ENCODE peak calls at places on chromosomes 1 and 21, in nine cellular contexts. One of them, this sample, is unnamed.

GRCh38 chr1:155910621-155911121 is 478 bp downstream of the RIT1 start:
- DNase-seq in suprapubic skin: no peak
- DNase-seq in osteoblast: peak; percentile 79
- DNase-seq in HCT116: no peak
- DNase-seq in heart left ventricle: peak; percentile 16
- DNase-seq in kidney epithelial cell: no peak
- DNase-seq in brain microvascular endothelial cell: peak; percentile 24
- DNase-seq in IMR-90: peak; percentile 42
- DNase-seq in CD8-positive, alpha-beta T cell: no peak
- DNase-seq in this sample: no peak

GRCh38 chr1:159949123-159949522 is 3.7 kb upstream of the IGSF9 start:
- DNase-seq in suprapubic skin: peak; percentile 60
- DNase-seq in osteoblast: no peak
- DNase-seq in HCT116: no peak
- DNase-seq in heart left ventricle: no peak
- DNase-seq in kidney epithelial cell: no peak
- DNase-seq in brain microvascular endothelial cell: no peak
- DNase-seq in IMR-90: no peak
- DNase-seq in CD8-positive, alpha-beta T cell: no peak
- DNase-seq in this sample: no peak

GRCh38 chr1:54324031-54324654 is 82.1 kb downstream of the SSBP3 start:
- DNase-seq in suprapubic skin: no peak
- DNase-seq in osteoblast: no peak
- DNase-seq in HCT116: no peak
- DNase-seq in heart left ventricle: no peak
- DNase-seq in kidney epithelial cell: no peak
- DNase-seq in brain microvascular endothelial cell: no peak
- DNase-seq in IMR-90: peak; percentile 19
- DNase-seq in CD8-positive, alpha-beta T cell: no peak
- DNase-seq in this sample: no peak

GRCh38 chr1:182299728-182300581 is 91.6 kb downstream of the GLUL start:
- DNase-seq in suprapubic skin: peak; percentile 79
- DNase-seq in osteoblast: no peak
- DNase-seq in HCT116: no peak
- DNase-seq in heart left ventricle: peak; percentile 48
- DNase-seq in kidney epithelial cell: no peak
- DNase-seq in brain microvascular endothelial cell: no peak
- DNase-seq in IMR-90: no peak
- DNase-seq in CD8-positive, alpha-beta T cell: no peak
- DNase-seq in this sample: peak; percentile 64

GRCh38 chr1:231171623-231172197 is 9.9 kb downstream of the TRIM67 start:
- DNase-seq in suprapubic skin: no peak
- DNase-seq in osteoblast: no peak
- DNase-seq in HCT116: no peak
- DNase-seq in heart left ventricle: no peak
- DNase-seq in kidney epithelial cell: no peak
- DNase-seq in brain microvascular endothelial cell: no peak
- DNase-seq in IMR-90: no peak
- DNase-seq in CD8-positive, alpha-beta T cell: no peak
- DNase-seq in this sample: no peak

GRCh38 chr21:38179504-38179900 is 77.3 kb upstream of the KCNJ15 start:
- DNase-seq in suprapubic skin: no peak
- DNase-seq in osteoblast: no peak
- DNase-seq in HCT116: no peak
- DNase-seq in heart left ventricle: no peak
- DNase-seq in kidney epithelial cell: no peak
- DNase-seq in brain microvascular endothelial cell: no peak
- DNase-seq in IMR-90: peak; percentile 16
- DNase-seq in CD8-positive, alpha-beta T cell: no peak
- DNase-seq in this sample: no peak

GRCh38 chr1:41844255-41844654 is 74.5 kb downstream of the HIVEP3 start:
- DNase-seq in suprapubic skin: no peak
- DNase-seq in osteoblast: no peak
- DNase-seq in HCT116: no peak
- DNase-seq in heart left ventricle: no peak
- DNase-seq in kidney epithelial cell: no peak
- DNase-seq in brain microvascular endothelial cell: no peak
- DNase-seq in IMR-90: no peak
- DNase-seq in CD8-positive, alpha-beta T cell: no peak
- DNase-seq in this sample: no peak

GRCh38 chr1:46180082-46180616 is 3.9 kb upstream of the P3R3URF start:
- DNase-seq in suprapubic skin: no peak
- DNase-seq in osteoblast: no peak
- DNase-seq in HCT116: peak; percentile 41
- DNase-seq in heart left ventricle: no peak
- DNase-seq in kidney epithelial cell: no peak
- DNase-seq in brain microvascular endothelial cell: no peak
- DNase-seq in IMR-90: no peak
- DNase-seq in CD8-positive, alpha-beta T cell: no peak
- DNase-seq in this sample: peak; percentile 44

GRCh38 chr1:72848997-72849396 is 566.7 kb upstream of the NEGR1 start:
- DNase-seq in suprapubic skin: no peak
- DNase-seq in osteoblast: no peak
- DNase-seq in HCT116: no peak
- DNase-seq in heart left ventricle: no peak
- DNase-seq in kidney epithelial cell: no peak
- DNase-seq in brain microvascular endothelial cell: no peak
- DNase-seq in IMR-90: no peak
- DNase-seq in CD8-positive, alpha-beta T cell: no peak
- DNase-seq in this sample: no peak

GRCh38 chr1:100627936-100628335 is 90.0 kb downstream of the GPR88 start:
- DNase-seq in suprapubic skin: no peak
- DNase-seq in osteoblast: no peak
- DNase-seq in HCT116: no peak
- DNase-seq in heart left ventricle: no peak
- DNase-seq in kidney epithelial cell: no peak
- DNase-seq in brain microvascular endothelial cell: no peak
- DNase-seq in IMR-90: peak; percentile 34
- DNase-seq in CD8-positive, alpha-beta T cell: no peak
- DNase-seq in this sample: no peak

GRCh38 chr1:100628631-100629081 is 90.7 kb downstream of the GPR88 start:
- DNase-seq in suprapubic skin: no peak
- DNase-seq in osteoblast: peak; percentile 13
- DNase-seq in HCT116: no peak
- DNase-seq in heart left ventricle: no peak
- DNase-seq in kidney epithelial cell: no peak
- DNase-seq in brain microvascular endothelial cell: no peak
- DNase-seq in IMR-90: peak; percentile 14
- DNase-seq in CD8-positive, alpha-beta T cell: no peak
- DNase-seq in this sample: no peak

GRCh38 chr1:100629391-100629790 is 90.2 kb upstream of the VCAM1 start:
- DNase-seq in suprapubic skin: no peak
- DNase-seq in osteoblast: no peak
- DNase-seq in HCT116: no peak
- DNase-seq in heart left ventricle: no peak
- DNase-seq in kidney epithelial cell: no peak
- DNase-seq in brain microvascular endothelial cell: no peak
- DNase-seq in IMR-90: no peak
- DNase-seq in CD8-positive, alpha-beta T cell: no peak
- DNase-seq in this sample: no peak

GRCh38 chr1:100627018-100627716 is 89.2 kb downstream of the GPR88 start:
- DNase-seq in suprapubic skin: no peak
- DNase-seq in osteoblast: no peak
- DNase-seq in HCT116: no peak
- DNase-seq in heart left ventricle: no peak
- DNase-seq in kidney epithelial cell: no peak
- DNase-seq in brain microvascular endothelial cell: peak; percentile 73
- DNase-seq in IMR-90: peak; percentile 86
- DNase-seq in CD8-positive, alpha-beta T cell: no peak
- DNase-seq in this sample: no peak

DNA sequence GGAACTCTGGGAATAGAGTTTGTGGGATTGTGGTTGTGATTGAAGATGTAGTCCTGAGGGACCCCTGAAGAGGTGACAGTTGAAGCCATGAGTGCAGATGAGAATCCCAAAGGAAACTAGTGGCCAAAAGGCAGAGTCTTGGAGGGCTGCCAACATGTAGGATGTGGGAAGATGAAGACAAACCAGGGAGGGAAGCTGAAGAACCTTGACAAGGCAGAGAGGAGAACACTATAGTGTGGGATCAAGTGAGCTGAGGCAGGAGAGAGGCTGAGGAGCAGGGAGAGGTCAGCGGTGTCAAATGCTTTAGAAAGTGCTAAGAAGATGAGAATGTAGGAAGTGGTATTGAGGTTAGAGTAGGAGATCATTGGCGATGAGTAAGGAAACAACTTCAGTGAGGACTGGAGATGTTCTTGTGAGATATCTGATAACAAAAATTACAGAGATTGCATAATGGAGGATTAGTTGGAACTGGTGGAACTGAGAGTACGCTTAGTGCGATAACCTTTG is 88.5 kb upstream of the VCAM1 start:
- DNase-seq in suprapubic skin: no peak
- DNase-seq in osteoblast: peak; percentile 88
- DNase-seq in HCT116: no peak
- DNase-seq in heart left ventricle: peak; percentile 28
- DNase-seq in kidney epithelial cell: peak; percentile 79
- DNase-seq in brain microvascular endothelial cell: peak; percentile 98
- DNase-seq in IMR-90: peak; percentile 95
- DNase-seq in CD8-positive, alpha-beta T cell: no peak
- DNase-seq in this sample: no peak
- H3K27me3 ChIP-seq in suprapubic skin: no peaks in the 10 kb centered on the region
- H3K27me3 ChIP-seq in osteoblast: no peaks in the 10 kb centered on the region
- H3K27me3 ChIP-seq in HCT116: no peaks in the 10 kb centered on the region
- H3K27me3 ChIP-seq in heart left ventricle: no peaks in the 10 kb centered on the region
- H3K27me3 ChIP-seq in kidney epithelial cell: no peaks in the 10 kb centered on the region
- H3K27me3 ChIP-seq in brain microvascular endothelial cell: no peaks in the 10 kb centered on the region
- H3K27me3 ChIP-seq in IMR-90: no peaks in the 10 kb centered on the region
- H3K27me3 ChIP-seq in CD8-positive, alpha-beta T cell: no peaks in the 10 kb centered on the region
- H3K27me3 ChIP-seq in this sample: no peaks in the 10 kb centered on the region

DNA sequence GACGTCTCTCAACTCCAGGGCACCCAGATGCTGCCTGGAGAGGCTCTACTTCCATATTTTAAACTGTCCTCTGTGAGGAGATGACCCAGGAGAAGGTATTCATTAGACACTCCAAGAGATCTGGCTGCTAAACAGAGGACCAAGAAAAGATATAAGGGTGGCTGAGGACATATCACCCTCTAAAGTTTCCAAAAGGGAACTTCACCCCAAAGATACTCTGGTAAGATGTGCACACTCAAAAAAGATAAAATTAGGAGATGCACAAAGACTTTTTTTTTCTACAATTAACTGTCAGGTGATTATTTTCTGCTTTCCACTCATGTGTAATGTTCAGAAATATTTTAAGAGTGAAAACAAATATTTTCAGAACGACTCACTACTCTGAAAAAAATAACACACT is 1.4 kb downstream of the ZNF670 start:
- DNase-seq in suprapubic skin: no peak
- DNase-seq in osteoblast: no peak
- DNase-seq in HCT116: no peak
- DNase-seq in heart left ventricle: no peak
- DNase-seq in kidney epithelial cell: no peak
- DNase-seq in brain microvascular endothelial cell: no peak
- DNase-seq in IMR-90: peak; percentile 22
- DNase-seq in CD8-positive, alpha-beta T cell: no peak
- DNase-seq in this sample: no peak
- H3K4me3 ChIP-seq in suprapubic skin: peak overlapping the region; percentile 75
- H3K4me3 ChIP-seq in osteoblast: peak overlapping the region; percentile 89
- H3K4me3 ChIP-seq in HCT116: peak overlapping the region; percentile 90
- H3K4me3 ChIP-seq in heart left ventricle: no peak overlapping the region
- H3K4me3 ChIP-seq in kidney epithelial cell: no peak overlapping the region
- H3K4me3 ChIP-seq in brain microvascular endothelial cell: no peak overlapping the region
- H3K4me3 ChIP-seq in IMR-90: no peak overlapping the region
- H3K4me3 ChIP-seq in CD8-positive, alpha-beta T cell: peak overlapping the region; percentile 80
- H3K4me3 ChIP-seq in this sample: no peak overlapping the region

GRCh38 chr1:200034821-200035396 is 7.4 kb downstream of the NR5A2 start:
- DNase-seq in suprapubic skin: no peak
- DNase-seq in osteoblast: peak; percentile 92
- DNase-seq in HCT116: no peak
- DNase-seq in heart left ventricle: no peak
- DNase-seq in kidney epithelial cell: no peak
- DNase-seq in brain microvascular endothelial cell: no peak
- DNase-seq in IMR-90: peak; percentile 31
- DNase-seq in CD8-positive, alpha-beta T cell: no peak
- DNase-seq in this sample: no peak

GRCh38 chr1:200035397-200035955 is 8.0 kb downstream of the NR5A2 start:
- DNase-seq in suprapubic skin: no peak
- DNase-seq in osteoblast: no peak
- DNase-seq in HCT116: no peak
- DNase-seq in heart left ventricle: no peak
- DNase-seq in kidney epithelial cell: no peak
- DNase-seq in brain microvascular endothelial cell: no peak
- DNase-seq in IMR-90: no peak
- DNase-seq in CD8-positive, alpha-beta T cell: no peak
- DNase-seq in this sample: no peak

GRCh38 chr1:200034262-200034557 is 6.7 kb downstream of the NR5A2 start:
- DNase-seq in suprapubic skin: no peak
- DNase-seq in osteoblast: no peak
- DNase-seq in HCT116: no peak
- DNase-seq in heart left ventricle: no peak
- DNase-seq in kidney epithelial cell: no peak
- DNase-seq in brain microvascular endothelial cell: no peak
- DNase-seq in IMR-90: no peak
- DNase-seq in CD8-positive, alpha-beta T cell: no peak
- DNase-seq in this sample: no peak

GRCh38 chr1:200035956-200036615 is 8.6 kb downstream of the NR5A2 start:
- DNase-seq in suprapubic skin: no peak
- DNase-seq in osteoblast: no peak
- DNase-seq in HCT116: no peak
- DNase-seq in heart left ventricle: no peak
- DNase-seq in kidney epithelial cell: no peak
- DNase-seq in brain microvascular endothelial cell: no peak
- DNase-seq in IMR-90: no peak
- DNase-seq in CD8-positive, alpha-beta T cell: no peak
- DNase-seq in this sample: no peak

GRCh38 chr1:200033511-200034261 is 6.2 kb downstream of the NR5A2 start:
- DNase-seq in suprapubic skin: no peak
- DNase-seq in osteoblast: no peak
- DNase-seq in HCT116: no peak
- DNase-seq in heart left ventricle: no peak
- DNase-seq in kidney epithelial cell: no peak
- DNase-seq in brain microvascular endothelial cell: no peak
- DNase-seq in IMR-90: no peak
- DNase-seq in CD8-positive, alpha-beta T cell: no peak
- DNase-seq in this sample: no peak
- H3K27me3 ChIP-seq in suprapubic skin: peaks cover 96% of the 10 kb centered on the region
- H3K27me3 ChIP-seq in osteoblast: peaks cover 97% of the 10 kb centered on the region
- H3K27me3 ChIP-seq in HCT116: no peaks in the 10 kb centered on the region
- H3K27me3 ChIP-seq in heart left ventricle: peaks cover 100% of the 10 kb centered on the region
- H3K27me3 ChIP-seq in kidney epithelial cell: peaks cover 84% of the 10 kb centered on the region
- H3K27me3 ChIP-seq in brain microvascular endothelial cell: peaks cover 93% of the 10 kb centered on the region
- H3K27me3 ChIP-seq in IMR-90: peaks cover 86% of the 10 kb centered on the region
- H3K27me3 ChIP-seq in CD8-positive, alpha-beta T cell: peaks cover 56% of the 10 kb centered on the region
- H3K27me3 ChIP-seq in this sample: no peaks in the 10 kb centered on the region

DNA sequence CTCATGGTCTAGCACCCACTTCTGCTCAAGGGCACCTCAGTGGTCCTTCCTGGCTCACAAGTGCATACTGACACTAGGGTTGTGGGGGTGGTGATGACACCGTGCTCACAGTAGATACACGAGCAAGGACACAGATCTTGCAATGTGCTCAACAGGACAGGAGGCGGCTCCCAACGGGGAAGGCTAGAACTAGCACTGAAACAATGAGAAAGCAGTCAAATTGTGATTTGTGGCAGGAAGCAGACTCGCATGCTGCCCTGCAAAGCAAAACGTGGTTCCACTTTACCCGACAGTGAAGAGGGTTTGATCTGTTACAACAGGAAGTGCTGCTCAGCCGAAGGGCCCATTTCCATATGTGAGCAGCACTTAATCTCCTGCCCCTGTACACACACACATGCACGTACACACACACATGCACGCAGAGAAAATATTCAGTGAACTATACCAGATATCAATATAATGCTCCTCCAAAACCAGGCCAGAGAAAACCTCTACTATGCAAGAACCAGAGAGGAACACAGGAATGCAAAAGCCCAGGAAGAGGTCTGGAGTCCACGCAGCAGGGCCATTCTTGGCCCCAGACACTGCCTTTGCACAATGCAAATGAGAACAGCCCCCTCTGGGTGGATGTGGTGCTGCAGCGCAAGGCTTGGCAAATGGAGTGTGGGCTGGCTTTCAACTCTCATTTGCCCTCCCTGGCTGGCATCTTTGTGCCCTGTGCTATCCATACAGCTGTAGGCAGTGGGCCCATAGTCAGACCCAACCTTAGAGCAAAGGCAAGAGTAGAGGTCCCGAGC is 47.1 kb downstream of the KANK4 start:
- DNase-seq in suprapubic skin: no peak
- DNase-seq in osteoblast: no peak
- DNase-seq in HCT116: no peak
- DNase-seq in heart left ventricle: no peak
- DNase-seq in kidney epithelial cell: no peak
- DNase-seq in brain microvascular endothelial cell: no peak
- DNase-seq in IMR-90: no peak
- DNase-seq in CD8-positive, alpha-beta T cell: peak; percentile 27
- DNase-seq in this sample: no peak
- H3K4me3 ChIP-seq in suprapubic skin: no peak overlapping the region
- H3K4me3 ChIP-seq in osteoblast: no peak overlapping the region
- H3K4me3 ChIP-seq in HCT116: no peak overlapping the region
- H3K4me3 ChIP-seq in heart left ventricle: no peak overlapping the region
- H3K4me3 ChIP-seq in kidney epithelial cell: no peak overlapping the region
- H3K4me3 ChIP-seq in brain microvascular endothelial cell: no peak overlapping the region
- H3K4me3 ChIP-seq in IMR-90: no peak overlapping the region
- H3K4me3 ChIP-seq in CD8-positive, alpha-beta T cell: no peak overlapping the region
- H3K4me3 ChIP-seq in this sample: no peak overlapping the region

This sample was measured in right lobe of liver.